ENCODE peak calls at places on chromosomes 12 and 14, in four cellular contexts. One of them, this sample, is unnamed.

GRCh38 chr14:28077005-28077404 is 689.6 kb upstream of the FOXG1 start:
- DNase-seq in GM12891: no peak
- DNase-seq in progenitor cell of endocrine pancreas: no peak
- DNase-seq in frontal cortex: no peak
- DNase-seq in this sample: no peak

GRCh38 chr12:75877588-75878381 is 153.8 kb downstream of the PHLDA1 start:
- DNase-seq in frontal cortex: no peak
- DNase-seq in progenitor cell of endocrine pancreas: no peak
- DNase-seq in GM12891: no peak
- DNase-seq in this sample: no peak

GRCh38 chr12:7383157-7383556 is 60.8 kb downstream of the CD163L1 start:
- DNase-seq in GM12891: no peak
- DNase-seq in progenitor cell of endocrine pancreas: no peak
- DNase-seq in frontal cortex: no peak
- DNase-seq in this sample: no peak

GRCh38 chr12:46921754-46922113 is 95.9 kb upstream of the SLC38A4 start:
- DNase-seq in frontal cortex: no peak
- DNase-seq in GM12891: no peak
- DNase-seq in progenitor cell of endocrine pancreas: no peak
- DNase-seq in this sample: no peak

GRCh38 chr14:27672047-27672446 is 1074.2 kb upstream of the NOVA1 start:
- DNase-seq in frontal cortex: no peak
- DNase-seq in progenitor cell of endocrine pancreas: no peak
- DNase-seq in GM12891: no peak
- DNase-seq in this sample: no peak

GRCh38 chr12:114916124-114916523 is 232.1 kb upstream of the TBX3 start:
- DNase-seq in progenitor cell of endocrine pancreas: no peak
- DNase-seq in frontal cortex: no peak
- DNase-seq in GM12891: no peak
- DNase-seq in this sample: no peak

GRCh38 chr12:95385246-95385645 is 88.7 kb upstream of the METAP2 start:
- DNase-seq in frontal cortex: no peak
- DNase-seq in GM12891: no peak
- DNase-seq in progenitor cell of endocrine pancreas: no peak
- DNase-seq in this sample: no peak

GRCh38 chr12:126233625-126234024 is 1168.4 kb downstream of the AACS start:
- DNase-seq in progenitor cell of endocrine pancreas: no peak
- DNase-seq in frontal cortex: no peak
- DNase-seq in GM12891: no peak
- DNase-seq in this sample: no peak

GRCh38 chr14:30283822-30284446 is 275.0 kb upstream of the G2E3 start:
- DNase-seq in progenitor cell of endocrine pancreas: no peak
- DNase-seq in frontal cortex: no peak
- DNase-seq in GM12891: no peak
- DNase-seq in this sample: peak; percentile 50

GRCh38 chr14:68137704-68138619 is 318.4 kb downstream of the RAD51B start:
- DNase-seq in GM12891: no peak
- DNase-seq in frontal cortex: peak; percentile 12
- DNase-seq in progenitor cell of endocrine pancreas: no peak
- DNase-seq in this sample: peak; percentile 61

GRCh38 chr12:124352839-124353238 is 57.9 kb downstream of the RFLNA start:
- DNase-seq in GM12891: no peak
- DNase-seq in progenitor cell of endocrine pancreas: no peak
- DNase-seq in frontal cortex: no peak
- DNase-seq in this sample: no peak

GRCh38 chr12:26239508-26240328 is 44.3 kb downstream of the SSPN start:
- DNase-seq in progenitor cell of endocrine pancreas: no peak
- DNase-seq in GM12891: no peak
- DNase-seq in frontal cortex: peak; percentile 25
- DNase-seq in this sample: no peak

GRCh38 chr12:107372229-107372658 is 278.9 kb upstream of the CRY1 start:
- DNase-seq in GM12891: no peak
- DNase-seq in frontal cortex: no peak
- DNase-seq in progenitor cell of endocrine pancreas: no peak
- DNase-seq in this sample: no peak

GRCh38 chr12:110931315-110931728 is 10.9 kb upstream of the MYL2 start:
- DNase-seq in frontal cortex: no peak
- DNase-seq in GM12891: no peak
- DNase-seq in progenitor cell of endocrine pancreas: no peak
- DNase-seq in this sample: no peak

GRCh38 chr14:85281921-85282320 is 248.0 kb upstream of the FLRT2 start:
- DNase-seq in GM12891: no peak
- DNase-seq in frontal cortex: no peak
- DNase-seq in progenitor cell of endocrine pancreas: no peak
- DNase-seq in this sample: no peak